ENCODE peak calls at places on chromosomes 7 and 10, in ten cellular contexts. O, E, F, T, S, L, K, U, N and W are unnamed samples.

GRCh38 chr10:100715445-100716385 is 29.7 kb upstream of the PAX2 start:
- DNase-seq in O (no peak), E (no peak), F (no peak), T (no peak), S (no peak), L (peak; percentile 59), K (no peak), U (no peak), N (no peak), W (no peak)

GRCh38 chr7:119175916-119176627 is 951.6 kb downstream of the ANKRD7 start:
- DNase-seq in O (no peak), E (no peak), F (no peak), T (peak; percentile 19), S (peak; percentile 83), L (no peak), K (no peak), U (no peak), N (no peak), W (no peak)

GRCh38 chr7:30175171-30175570 is 40.4 kb downstream of the MTURN start:
- DNase-seq in O (no peak), E (no peak), F (no peak), T (no peak), S (no peak), L (no peak), K (no peak), U (no peak), N (no peak), W (no peak)

GRCh38 chr7:30148951-30149459 is 14.2 kb downstream of the MTURN start:
- DNase-seq in O (no peak), E (no peak), F (peak; percentile 70), T (no peak), S (no peak), L (peak; percentile 87), K (no peak), U (no peak), N (no peak), W (no peak)

GRCh38 chr7:95798401-95798930 is 26.1 kb downstream of the DYNC1I1 start:
- DNase-seq in O (no peak), E (no peak), F (no peak), T (no peak), S (no peak), L (no peak), K (no peak), U (no peak), N (no peak), W (no peak)

GRCh38 chr10:24871501-24871900 is 80.9 kb downstream of the PRTFDC1 start:
- DNase-seq in O (no peak), E (no peak), F (no peak), T (no peak), S (no peak), L (no peak), K (no peak), U (no peak), N (no peak), W (no peak)

GRCh38 chr7:46257766-46258448 is 336.8 kb upstream of the IGFBP3 start:
- DNase-seq in O (no peak), E (no peak), F (no peak), T (no peak), S (peak; percentile 15), L (no peak), K (no peak), U (no peak), N (no peak), W (no peak)

GRCh38 chr7:28020302-28020940 is 160.2 kb downstream of the JAZF1 start:
- DNase-seq in O (peak; percentile 56), E (peak; percentile 68), F (peak; percentile 19), T (peak; percentile 78), S (peak; percentile 64), L (no peak), K (no peak), U (peak; percentile 63), N (peak; percentile 57), W (peak; percentile 57)

GRCh38 chr7:43294080-43294630 is 181.7 kb downstream of the HECW1 start:
- DNase-seq in O (peak; percentile 45), E (peak; percentile 28), F (no peak), T (no peak), S (peak; percentile 26), L (no peak), K (no peak), U (no peak), N (no peak), W (no peak)

GRCh38 chr10:113121153-113121552 is 171.1 kb downstream of the TCF7L2 start:
- DNase-seq in O (no peak), E (no peak), F (no peak), T (no peak), S (no peak), L (no peak), K (no peak), U (no peak), N (no peak), W (no peak)

GRCh38 chr7:22474645-22475044 is 25.3 kb downstream of the STEAP1B start:
- DNase-seq in O (no peak), E (no peak), F (no peak), T (no peak), S (no peak), L (no peak), K (no peak), U (no peak), N (no peak), W (no peak)

GRCh38 chr10:12431453-12432101 is 82.2 kb downstream of the CAMK1D start:
- DNase-seq in O (no peak), E (no peak), F (no peak), T (no peak), S (no peak), L (peak; percentile 16), K (no peak), U (no peak), N (no peak), W (no peak)

GRCh38 chr10:6458814-6459213 is 121.3 kb downstream of the PRKCQ start:
- DNase-seq in O (no peak), E (no peak), F (no peak), T (no peak), S (no peak), L (no peak), K (no peak), U (no peak), N (no peak), W (no peak)

GRCh38 chr7:158266426-158266816 is 321.2 kb downstream of the PTPRN2 start:
- DNase-seq in O (no peak), E (no peak), F (no peak), T (no peak), S (no peak), L (peak; percentile 58), K (no peak), U (no peak), N (no peak), W (peak; percentile 22)

GRCh38 chr10:102675887-102676616 is 31.8 kb downstream of the TRIM8 start:
- DNase-seq in O (no peak), E (peak; percentile 34), F (peak; percentile 64), T (no peak), S (no peak), L (no peak), K (no peak), U (no peak), N (no peak), W (no peak)

GRCh38 chr10:75428434-75429158 is 2.8 kb upstream of the LRMDA start:
- DNase-seq in O (no peak), E (peak; percentile 33), F (no peak), T (peak; percentile 32), S (no peak), L (no peak), K (no peak), U (peak; percentile 45), N (no peak), W (no peak)

GRCh38 chr10:75426880-75427279 is 4.5 kb upstream of the LRMDA start:
- DNase-seq in O (no peak), E (no peak), F (no peak), T (no peak), S (no peak), L (no peak), K (no peak), U (no peak), N (no peak), W (no peak)

GRCh38 chr10:75431180-75432111 is at the start of gene LRMDA:
- DNase-seq in O (no peak), E (peak; percentile 61), F (no peak), T (no peak), S (no peak), L (peak; percentile 90), K (no peak), U (peak; percentile 83), N (peak; percentile 46), W (peak; percentile 80)

GRCh38 chr10:75430000-75430763 is 1.2 kb upstream of the LRMDA start:
- DNase-seq in O (peak; percentile 31), E (peak; percentile 37), F (no peak), T (peak; percentile 71), S (no peak), L (peak; percentile 86), K (no peak), U (peak; percentile 45), N (peak; percentile 76), W (peak; percentile 62)

GRCh38 chr10:75429159-75429827 is 2.1 kb upstream of the LRMDA start:
- DNase-seq in O (no peak), E (no peak), F (no peak), T (no peak), S (no peak), L (no peak), K (no peak), U (no peak), N (no peak), W (no peak)
- H3K27me3 ChIP-seq in O (peaks cover 5% of the 10 kb centered on the region), E (no peaks in the 10 kb centered on the region), F (no peaks in the 10 kb centered on the region), T (peaks cover 49% of the 10 kb centered on the region), S (no peaks in the 10 kb centered on the region), L (no peaks in the 10 kb centered on the region), K (no peaks in the 10 kb centered on the region), U (no peaks in the 10 kb centered on the region), N (no peaks in the 10 kb centered on the region), W (no peaks in the 10 kb centered on the region)

GRCh38 chr10:54501919-54502318 is 299.1 kb downstream of the PCDH15 start:
- DNase-seq in O (no peak), E (no peak), F (no peak), T (no peak), S (no peak), L (no peak), K (no peak), U (no peak), N (no peak), W (no peak)
- H3K4me1 ChIP-seq in O (no peaks in the 10 kb centered on the region), E (no peaks in the 10 kb centered on the region), F (no peaks in the 10 kb centered on the region), T (no peaks in the 10 kb centered on the region), S (no peaks in the 10 kb centered on the region), L (no peaks in the 10 kb centered on the region), K (no peaks in the 10 kb centered on the region), U (no peaks in the 10 kb centered on the region), N (no peaks in the 10 kb centered on the region), W (no peaks in the 10 kb centered on the region)

DNA sequence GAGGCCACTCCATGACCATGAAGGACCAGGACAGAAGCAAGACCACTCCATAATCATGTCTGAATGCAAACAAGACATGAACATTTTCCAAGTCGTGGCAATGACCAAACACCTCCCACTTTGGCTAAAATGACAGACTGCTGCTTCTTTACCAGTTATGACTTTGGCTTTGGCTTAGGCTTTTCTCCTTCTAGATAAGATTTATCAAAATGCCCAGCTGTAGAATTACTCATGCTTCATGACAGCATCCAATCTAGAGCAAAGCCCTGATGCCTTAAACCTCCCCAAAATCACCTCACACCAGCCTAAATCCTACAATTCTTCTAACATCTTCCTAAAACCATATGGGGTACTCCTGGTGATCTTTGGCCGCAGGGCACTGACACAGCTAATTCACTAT is 102.1 kb downstream of the VPS41 start:
- DNase-seq in O (no peak), E (no peak), F (no peak), T (peak; percentile 27), S (no peak), L (no peak), K (no peak), U (no peak), N (no peak), W (no peak)
- TF ChIP-seq POLR2A in O (no peak), E (no peak), F (no peak), T (no peak), S (no peak), L (no peak), K (no peak), U (no peak), N (no peak), W (no peak)

GRCh38 chr10:35631404-35631803 is 10.7 kb downstream of the FZD8 start:
- DNase-seq in O (no peak), E (no peak), F (no peak), T (no peak), S (no peak), L (no peak), K (no peak), U (no peak), N (no peak), W (no peak)
- H3K27me3 ChIP-seq in O (no peaks in the 10 kb centered on the region), E (no peaks in the 10 kb centered on the region), F (no peaks in the 10 kb centered on the region), T (no peaks in the 10 kb centered on the region), S (no peaks in the 10 kb centered on the region), L (no peaks in the 10 kb centered on the region), K (no peaks in the 10 kb centered on the region), U (no peaks in the 10 kb centered on the region), N (no peaks in the 10 kb centered on the region), W (no peaks in the 10 kb centered on the region)